ENCODE peak calls at places on chromosomes 12 and 14, in eight cellular contexts. One of them, this sample, is unnamed.

GRCh38 chr12:9730591-9730990 is 2.3 kb downstream of the CLECL1 start:
- DNase-seq in fibroblast of pulmonary artery: no peak
- DNase-seq in cardiac fibroblast: no peak
- DNase-seq in epithelial cell of esophagus: no peak
- DNase-seq in body of pancreas: no peak
- DNase-seq in aorta: no peak
- DNase-seq in HL-60: no peak
- DNase-seq in astrocyte of the spinal cord: no peak
- DNase-seq in this sample: no peak

GRCh38 chr12:3354586-3354985 is 136.4 kb upstream of the PRMT8 start:
- DNase-seq in body of pancreas: no peak
- DNase-seq in astrocyte of the spinal cord: no peak
- DNase-seq in fibroblast of pulmonary artery: no peak
- DNase-seq in epithelial cell of esophagus: no peak
- DNase-seq in cardiac fibroblast: no peak
- DNase-seq in HL-60: no peak
- DNase-seq in aorta: no peak
- DNase-seq in this sample: no peak

GRCh38 chr14:96629082-96629481 is 126.9 kb downstream of the PAPOLA start:
- DNase-seq in epithelial cell of esophagus: no peak
- DNase-seq in cardiac fibroblast: no peak
- DNase-seq in body of pancreas: no peak
- DNase-seq in aorta: no peak
- DNase-seq in HL-60: no peak
- DNase-seq in fibroblast of pulmonary artery: no peak
- DNase-seq in astrocyte of the spinal cord: no peak
- DNase-seq in this sample: no peak

GRCh38 chr12:93441111-93441616 is 583 bp downstream of the UBE2N start:
- DNase-seq in astrocyte of the spinal cord: peak
- DNase-seq in epithelial cell of esophagus: peak
- DNase-seq in HL-60: no peak
- DNase-seq in body of pancreas: peak
- DNase-seq in cardiac fibroblast: peak
- DNase-seq in fibroblast of pulmonary artery: no peak
- DNase-seq in aorta: peak
- DNase-seq in this sample: peak

GRCh38 chr14:55336691-55337090 is 65.5 kb downstream of the FBXO34 start:
- DNase-seq in cardiac fibroblast: no peak
- DNase-seq in HL-60: no peak
- DNase-seq in fibroblast of pulmonary artery: no peak
- DNase-seq in astrocyte of the spinal cord: no peak
- DNase-seq in epithelial cell of esophagus: no peak
- DNase-seq in aorta: no peak
- DNase-seq in body of pancreas: no peak
- DNase-seq in this sample: no peak

GRCh38 chr14:24303988-24304387 is 3.8 kb downstream of the CIDEB start:
- DNase-seq in cardiac fibroblast: no peak
- DNase-seq in astrocyte of the spinal cord: no peak
- DNase-seq in aorta: no peak
- DNase-seq in HL-60: no peak
- DNase-seq in fibroblast of pulmonary artery: no peak
- DNase-seq in body of pancreas: no peak
- DNase-seq in epithelial cell of esophagus: no peak
- DNase-seq in this sample: no peak

GRCh38 chr12:122880668-122881067 is 15.3 kb downstream of the VPS37B start:
- DNase-seq in body of pancreas: no peak
- DNase-seq in HL-60: no peak
- DNase-seq in epithelial cell of esophagus: no peak
- DNase-seq in astrocyte of the spinal cord: peak
- DNase-seq in aorta: peak
- DNase-seq in cardiac fibroblast: peak
- DNase-seq in fibroblast of pulmonary artery: peak
- DNase-seq in this sample: no peak

GRCh38 chr12:124651508-124652273 is 84.3 kb upstream of the NCOR2 start:
- DNase-seq in epithelial cell of esophagus: no peak
- DNase-seq in fibroblast of pulmonary artery: no peak
- DNase-seq in cardiac fibroblast: no peak
- DNase-seq in body of pancreas: no peak
- DNase-seq in astrocyte of the spinal cord: no peak
- DNase-seq in aorta: no peak
- DNase-seq in HL-60: no peak
- DNase-seq in this sample: no peak

GRCh38 chr12:21485998-21486397 is 15.4 kb downstream of the RECQL start:
- DNase-seq in cardiac fibroblast: no peak
- DNase-seq in epithelial cell of esophagus: no peak
- DNase-seq in HL-60: no peak
- DNase-seq in aorta: no peak
- DNase-seq in fibroblast of pulmonary artery: no peak
- DNase-seq in body of pancreas: no peak
- DNase-seq in astrocyte of the spinal cord: no peak
- DNase-seq in this sample: no peak

GRCh38 chr12:102702447-102703114 is 214.5 kb downstream of the PAH start:
- DNase-seq in body of pancreas: peak
- DNase-seq in epithelial cell of esophagus: peak
- DNase-seq in cardiac fibroblast: peak
- DNase-seq in fibroblast of pulmonary artery: peak
- DNase-seq in aorta: peak
- DNase-seq in astrocyte of the spinal cord: peak
- DNase-seq in HL-60: peak
- DNase-seq in this sample: peak

GRCh38 chr12:103560604-103561101 is 26.4 kb upstream of the STAB2 start:
- DNase-seq in cardiac fibroblast: peak
- DNase-seq in body of pancreas: no peak
- DNase-seq in aorta: no peak
- DNase-seq in fibroblast of pulmonary artery: peak
- DNase-seq in epithelial cell of esophagus: peak
- DNase-seq in HL-60: no peak
- DNase-seq in astrocyte of the spinal cord: peak
- DNase-seq in this sample: no peak

GRCh38 chr14:101325319-101325718 is 236.0 kb upstream of the DIO3 start:
- DNase-seq in cardiac fibroblast: no peak
- DNase-seq in aorta: no peak
- DNase-seq in HL-60: no peak
- DNase-seq in astrocyte of the spinal cord: no peak
- DNase-seq in fibroblast of pulmonary artery: no peak
- DNase-seq in body of pancreas: no peak
- DNase-seq in epithelial cell of esophagus: no peak
- DNase-seq in this sample: no peak
- H3K4me3 ChIP-seq in cardiac fibroblast: no peak
- H3K4me3 ChIP-seq in aorta: no peak
- H3K4me3 ChIP-seq in HL-60: no peak
- H3K4me3 ChIP-seq in astrocyte of the spinal cord: no peak
- H3K4me3 ChIP-seq in fibroblast of pulmonary artery: no peak
- H3K4me3 ChIP-seq in body of pancreas: no peak
- H3K4me3 ChIP-seq in epithelial cell of esophagus: no peak
- H3K4me3 ChIP-seq in this sample: no peak

GRCh38 chr12:79933043-79933442 is 1.9 kb downstream of the PPP1R12A start:
- DNase-seq in cardiac fibroblast: no peak
- DNase-seq in HL-60: no peak
- DNase-seq in epithelial cell of esophagus: no peak
- DNase-seq in astrocyte of the spinal cord: no peak
- DNase-seq in fibroblast of pulmonary artery: no peak
- DNase-seq in body of pancreas: no peak
- DNase-seq in aorta: no peak
- DNase-seq in this sample: no peak
- H3K4me3 ChIP-seq in cardiac fibroblast: peak
- H3K4me3 ChIP-seq in HL-60: peak
- H3K4me3 ChIP-seq in epithelial cell of esophagus: peak
- H3K4me3 ChIP-seq in astrocyte of the spinal cord: peak
- H3K4me3 ChIP-seq in fibroblast of pulmonary artery: peak
- H3K4me3 ChIP-seq in body of pancreas: peak
- H3K4me3 ChIP-seq in aorta: peak
- H3K4me3 ChIP-seq in this sample: peak

GRCh38 chr14:103542545-103543088 is 13.6 kb downstream of the TRMT61A start:
- DNase-seq in astrocyte of the spinal cord: no peak
- DNase-seq in aorta: peak
- DNase-seq in epithelial cell of esophagus: no peak
- DNase-seq in HL-60: no peak
- DNase-seq in body of pancreas: peak
- DNase-seq in cardiac fibroblast: no peak
- DNase-seq in fibroblast of pulmonary artery: no peak
- DNase-seq in this sample: peak
- H3K4me3 ChIP-seq in astrocyte of the spinal cord: no peak
- H3K4me3 ChIP-seq in aorta: no peak
- H3K4me3 ChIP-seq in epithelial cell of esophagus: no peak
- H3K4me3 ChIP-seq in HL-60: no peak
- H3K4me3 ChIP-seq in body of pancreas: no peak
- H3K4me3 ChIP-seq in cardiac fibroblast: no peak
- H3K4me3 ChIP-seq in fibroblast of pulmonary artery: no peak
- H3K4me3 ChIP-seq in this sample: no peak

GRCh38 chr14:50812856-50813543 is 18.0 kb downstream of the NIN start:
- DNase-seq in body of pancreas: no peak
- DNase-seq in cardiac fibroblast: no peak
- DNase-seq in fibroblast of pulmonary artery: no peak
- DNase-seq in aorta: no peak
- DNase-seq in epithelial cell of esophagus: no peak
- DNase-seq in HL-60: no peak
- DNase-seq in astrocyte of the spinal cord: no peak
- DNase-seq in this sample: no peak
- H3K4me3 ChIP-seq in body of pancreas: no peak
- H3K4me3 ChIP-seq in cardiac fibroblast: no peak
- H3K4me3 ChIP-seq in fibroblast of pulmonary artery: no peak
- H3K4me3 ChIP-seq in aorta: no peak
- H3K4me3 ChIP-seq in epithelial cell of esophagus: no peak
- H3K4me3 ChIP-seq in HL-60: peak
- H3K4me3 ChIP-seq in astrocyte of the spinal cord: no peak
- H3K4me3 ChIP-seq in this sample: no peak

GRCh38 chr14:92540472-92541048 is 27.0 kb downstream of the RIN3 start:
- DNase-seq in body of pancreas: peak
- DNase-seq in cardiac fibroblast: peak
- DNase-seq in fibroblast of pulmonary artery: peak
- DNase-seq in aorta: peak
- DNase-seq in astrocyte of the spinal cord: peak
- DNase-seq in epithelial cell of esophagus: peak
- DNase-seq in HL-60: no peak
- DNase-seq in this sample: peak

GRCh38 chr14:92538412-92539017 is 24.9 kb downstream of the RIN3 start:
- DNase-seq in HL-60: no peak
- DNase-seq in astrocyte of the spinal cord: no peak
- DNase-seq in fibroblast of pulmonary artery: no peak
- DNase-seq in body of pancreas: no peak
- DNase-seq in aorta: no peak
- DNase-seq in epithelial cell of esophagus: no peak
- DNase-seq in cardiac fibroblast: no peak
- DNase-seq in this sample: no peak

GRCh38 chr14:92542766-92543554 is 29.4 kb downstream of the RIN3 start:
- DNase-seq in epithelial cell of esophagus: no peak
- DNase-seq in astrocyte of the spinal cord: no peak
- DNase-seq in cardiac fibroblast: no peak
- DNase-seq in aorta: no peak
- DNase-seq in body of pancreas: no peak
- DNase-seq in HL-60: no peak
- DNase-seq in fibroblast of pulmonary artery: no peak
- DNase-seq in this sample: no peak

GRCh38 chr14:92539875-92540274 is 26.3 kb downstream of the RIN3 start:
- DNase-seq in astrocyte of the spinal cord: peak
- DNase-seq in fibroblast of pulmonary artery: peak
- DNase-seq in epithelial cell of esophagus: no peak
- DNase-seq in aorta: peak
- DNase-seq in HL-60: no peak
- DNase-seq in cardiac fibroblast: peak
- DNase-seq in body of pancreas: no peak
- DNase-seq in this sample: peak

GRCh38 chr14:92539419-92539818 is 25.8 kb downstream of the RIN3 start:
- DNase-seq in fibroblast of pulmonary artery: no peak
- DNase-seq in cardiac fibroblast: no peak
- DNase-seq in aorta: no peak
- DNase-seq in HL-60: no peak
- DNase-seq in body of pancreas: no peak
- DNase-seq in epithelial cell of esophagus: no peak
- DNase-seq in astrocyte of the spinal cord: no peak
- DNase-seq in this sample: no peak
- H3K4me3 ChIP-seq in fibroblast of pulmonary artery: no peak
- H3K4me3 ChIP-seq in cardiac fibroblast: no peak
- H3K4me3 ChIP-seq in aorta: no peak
- H3K4me3 ChIP-seq in HL-60: no peak
- H3K4me3 ChIP-seq in body of pancreas: no peak
- H3K4me3 ChIP-seq in epithelial cell of esophagus: no peak
- H3K4me3 ChIP-seq in astrocyte of the spinal cord: no peak
- H3K4me3 ChIP-seq in this sample: no peak

GRCh38 chr14:23009483-23009938 is 432 bp downstream of the C14orf93 start:
- DNase-seq in HL-60: no peak
- DNase-seq in cardiac fibroblast: no peak
- DNase-seq in epithelial cell of esophagus: no peak
- DNase-seq in body of pancreas: no peak
- DNase-seq in astrocyte of the spinal cord: no peak
- DNase-seq in aorta: no peak
- DNase-seq in fibroblast of pulmonary artery: no peak
- DNase-seq in this sample: no peak
- H3K4me3 ChIP-seq in HL-60: peak
- H3K4me3 ChIP-seq in cardiac fibroblast: peak
- H3K4me3 ChIP-seq in epithelial cell of esophagus: peak
- H3K4me3 ChIP-seq in body of pancreas: peak
- H3K4me3 ChIP-seq in astrocyte of the spinal cord: peak
- H3K4me3 ChIP-seq in aorta: peak
- H3K4me3 ChIP-seq in fibroblast of pulmonary artery: peak
- H3K4me3 ChIP-seq in this sample: peak